ENCODE peak calls at places on chromosomes 5 and 9, in four cellular contexts. One of them, this sample, is unnamed.

GRCh38 chr5:80941496-80941895 is 18.7 kb upstream of the RASGRF2 start:
- DNase-seq in SIG-M5: no peak
- DNase-seq in activated CD4-positive, alpha-beta T cell treated with anti-CD3 and anti-CD28 coated beads, Interleukin-2, amount 50 U/mL, for 24 hours: no peak
- DNase-seq in astrocyte: no peak
- DNase-seq in this sample: no peak

GRCh38 chr5:176578391-176578808 is 29.3 kb downstream of the CDHR2 start:
- DNase-seq in SIG-M5: no peak
- DNase-seq in activated CD4-positive, alpha-beta T cell treated with anti-CD3 and anti-CD28 coated beads, Interleukin-2, amount 50 U/mL, for 24 hours: no peak
- DNase-seq in astrocyte: peak; percentile 14
- DNase-seq in this sample: peak; percentile 92

GRCh38 chr9:87557996-87558395 is 60.3 kb downstream of the DAPK1 start:
- DNase-seq in SIG-M5: no peak
- DNase-seq in activated CD4-positive, alpha-beta T cell treated with anti-CD3 and anti-CD28 coated beads, Interleukin-2, amount 50 U/mL, for 24 hours: no peak
- DNase-seq in astrocyte: peak; percentile 34
- DNase-seq in this sample: no peak

GRCh38 chr9:20479419-20480155 is 142.7 kb downstream of the MLLT3 start:
- DNase-seq in SIG-M5: no peak
- DNase-seq in activated CD4-positive, alpha-beta T cell treated with anti-CD3 and anti-CD28 coated beads, Interleukin-2, amount 50 U/mL, for 24 hours: no peak
- DNase-seq in astrocyte: no peak
- DNase-seq in this sample: no peak

GRCh38 chr5:149561848-149562247 is 10.6 kb upstream of the CSNK1A1 start:
- DNase-seq in SIG-M5: peak; percentile 9
- DNase-seq in activated CD4-positive, alpha-beta T cell treated with anti-CD3 and anti-CD28 coated beads, Interleukin-2, amount 50 U/mL, for 24 hours: peak; percentile 27
- DNase-seq in astrocyte: peak; percentile 98
- DNase-seq in this sample: peak; percentile 33

GRCh38 chr9:93968451-93969327 is 13.5 kb upstream of the BARX1 start:
- DNase-seq in SIG-M5: no peak
- DNase-seq in activated CD4-positive, alpha-beta T cell treated with anti-CD3 and anti-CD28 coated beads, Interleukin-2, amount 50 U/mL, for 24 hours: no peak
- DNase-seq in astrocyte: peak; percentile 31
- DNase-seq in this sample: no peak

GRCh38 chr5:89437450-89438435 is 554.8 kb upstream of the MEF2C start:
- DNase-seq in SIG-M5: no peak
- DNase-seq in activated CD4-positive, alpha-beta T cell treated with anti-CD3 and anti-CD28 coated beads, Interleukin-2, amount 50 U/mL, for 24 hours: no peak
- DNase-seq in astrocyte: peak; percentile 83
- DNase-seq in this sample: no peak

GRCh38 chr9:106969696-106970095 is 106.7 kb downstream of the ZNF462 start:
- DNase-seq in SIG-M5: no peak
- DNase-seq in activated CD4-positive, alpha-beta T cell treated with anti-CD3 and anti-CD28 coated beads, Interleukin-2, amount 50 U/mL, for 24 hours: no peak
- DNase-seq in astrocyte: no peak
- DNase-seq in this sample: no peak

GRCh38 chr9:5288591-5288990 is 15.9 kb downstream of the RLN2 start:
- DNase-seq in SIG-M5: no peak
- DNase-seq in activated CD4-positive, alpha-beta T cell treated with anti-CD3 and anti-CD28 coated beads, Interleukin-2, amount 50 U/mL, for 24 hours: no peak
- DNase-seq in astrocyte: peak; percentile 14
- DNase-seq in this sample: no peak

GRCh38 chr5:138720840-138721239 is 32.4 kb upstream of the CTNNA1 start:
- DNase-seq in SIG-M5: no peak
- DNase-seq in activated CD4-positive, alpha-beta T cell treated with anti-CD3 and anti-CD28 coated beads, Interleukin-2, amount 50 U/mL, for 24 hours: no peak
- DNase-seq in astrocyte: no peak
- DNase-seq in this sample: no peak

GRCh38 chr9:121331549-121331948 is 38.5 kb downstream of the STOM start:
- DNase-seq in SIG-M5: no peak
- DNase-seq in activated CD4-positive, alpha-beta T cell treated with anti-CD3 and anti-CD28 coated beads, Interleukin-2, amount 50 U/mL, for 24 hours: no peak
- DNase-seq in astrocyte: no peak
- DNase-seq in this sample: no peak

This sample was measured in left kidney.